ENCODE peak calls at places on chromosomes 6 and 20, in seven cellular contexts. A is GM12865, P is right lobe of liver, K is astrocyte of the spinal cord, F is fibroblast of the aortic adventitia, Q is Calu3, J is neural progenitor cell. W is an unnamed sample.

GRCh38 chr6:31836676-31837611 is 9.4 kb downstream of the HSPA1B start:
- DNase-seq in J (no peak), F (peak), A (no peak), Q (no peak), P (no peak), K (peak), W (no peak)

GRCh38 chr6:157080986-157081391 is 242.3 kb downstream of the TMEM242 start:
- DNase-seq in A (no peak), P (no peak), J (peak), F (no peak), Q (no peak), K (no peak), W (no peak)

GRCh38 chr6:116764557-116764960 is 960 bp downstream of the FAM162B start:
- DNase-seq in A (no peak), Q (no peak), K (no peak), F (no peak), P (peak), J (no peak), W (no peak)

GRCh38 chr6:149440735-149441662 is 40.9 kb downstream of the SUMO4 start:
- DNase-seq in J (no peak), F (no peak), P (no peak), A (no peak), K (peak), Q (no peak), W (no peak)

GRCh38 chr6:6972456-6972855 is 135.3 kb upstream of the RREB1 start:
- DNase-seq in P (no peak), F (peak), K (peak), J (no peak), A (no peak), Q (peak), W (no peak)

GRCh38 chr20:47110819-47111218 is 216.2 kb downstream of the EYA2 start:
- DNase-seq in F (no peak), Q (no peak), P (no peak), A (no peak), K (no peak), J (no peak), W (no peak)

GRCh38 chr6:154754152-154754551 is 20.9 kb downstream of the SCAF8 start:
- DNase-seq in P (no peak), K (peak), J (no peak), Q (no peak), A (no peak), F (peak), W (no peak)

GRCh38 chr6:85792278-85792677 is 149.6 kb upstream of the SYNCRIP start:
- DNase-seq in Q (no peak), K (peak), A (no peak), J (no peak), F (peak), P (no peak), W (no peak)

GRCh38 chr6:4379958-4380357 is 244.6 kb upstream of the ECI2 start:
- DNase-seq in F (no peak), K (no peak), J (no peak), P (no peak), A (no peak), Q (no peak), W (no peak)

GRCh38 chr6:139323511-139324445 is 32.0 kb upstream of the TXLNB start:
- DNase-seq in F (no peak), A (peak), K (peak), P (peak), J (peak), Q (no peak), W (no peak)

GRCh38 chr6:25369450-25370086 is 90.4 kb downstream of the CARMIL1 start:
- DNase-seq in P (no peak), F (no peak), K (no peak), Q (peak), A (peak), J (peak), W (no peak)

GRCh38 chr6:74068945-74069570 is 373.1 kb downstream of the CD109 start:
- DNase-seq in Q (no peak), J (no peak), K (peak), F (peak), A (no peak), P (no peak), W (no peak)

GRCh38 chr6:34657037-34657306 is 39.6 kb downstream of the ILRUN start:
- DNase-seq in F (peak), P (no peak), Q (no peak), J (no peak), A (peak), K (no peak), W (no peak)

GRCh38 chr6:103798166-103798565 is 1061.6 kb downstream of the HACE1 start:
- DNase-seq in Q (no peak), J (no peak), P (no peak), K (no peak), F (no peak), A (no peak), W (no peak)

GRCh38 chr6:21024621-21025020 is 490.4 kb downstream of the CDKAL1 start:
- DNase-seq in P (no peak), J (no peak), K (no peak), Q (peak), F (peak), A (no peak), W (no peak)

GRCh38 chr6:87700729-87701675 is 1.0 kb downstream of the AKIRIN2 start:
- DNase-seq in Q (peak), F (peak), P (peak), K (peak), J (peak), A (peak), W (peak)

GRCh38 chr6:107682721-107683120 is 141.4 kb downstream of the SCML4 start:
- DNase-seq in Q (no peak), J (no peak), P (no peak), K (no peak), F (no peak), A (no peak), W (no peak)

GRCh38 chr20:63202021-63202420 is 13.9 kb downstream of the YTHDF1 start:
- DNase-seq in Q (no peak), K (no peak), A (no peak), P (peak), J (no peak), F (no peak), W (no peak)

GRCh38 chr20:49356676-49357075 is 78.8 kb upstream of the ZNFX1 start:
- DNase-seq in A (no peak), K (no peak), F (no peak), Q (no peak), J (no peak), P (peak), W (no peak)

GRCh38 chr20:10611357-10611756 is 62.4 kb downstream of the JAG1 start:
- DNase-seq in J (peak), A (peak), F (peak), Q (peak), K (peak), P (no peak), W (no peak)
- TF ChIP-seq CTCF in J (peak), A (peak), F (peak), Q (no peak), K (peak), P (peak), W (peak)

GRCh38 chr20:51710503-51710902 is 57.7 kb downstream of the ATP9A start:
- DNase-seq in F (no peak), Q (no peak), P (no peak), K (no peak), J (no peak), A (no peak), W (no peak)

GRCh38 chr20:51711426-51711825 is 56.8 kb downstream of the ATP9A start:
- DNase-seq in P (no peak), F (no peak), A (no peak), Q (no peak), K (no peak), J (peak), W (no peak)

GRCh38 chr20:51713213-51713598 is 55.0 kb downstream of the ATP9A start:
- DNase-seq in J (no peak), P (no peak), K (no peak), F (no peak), Q (no peak), A (no peak), W (no peak)

GRCh38 chr20:51715028-51715872 is 52.9 kb downstream of the ATP9A start:
- DNase-seq in P (no peak), J (no peak), K (no peak), A (no peak), F (no peak), Q (no peak), W (no peak)

DNA sequence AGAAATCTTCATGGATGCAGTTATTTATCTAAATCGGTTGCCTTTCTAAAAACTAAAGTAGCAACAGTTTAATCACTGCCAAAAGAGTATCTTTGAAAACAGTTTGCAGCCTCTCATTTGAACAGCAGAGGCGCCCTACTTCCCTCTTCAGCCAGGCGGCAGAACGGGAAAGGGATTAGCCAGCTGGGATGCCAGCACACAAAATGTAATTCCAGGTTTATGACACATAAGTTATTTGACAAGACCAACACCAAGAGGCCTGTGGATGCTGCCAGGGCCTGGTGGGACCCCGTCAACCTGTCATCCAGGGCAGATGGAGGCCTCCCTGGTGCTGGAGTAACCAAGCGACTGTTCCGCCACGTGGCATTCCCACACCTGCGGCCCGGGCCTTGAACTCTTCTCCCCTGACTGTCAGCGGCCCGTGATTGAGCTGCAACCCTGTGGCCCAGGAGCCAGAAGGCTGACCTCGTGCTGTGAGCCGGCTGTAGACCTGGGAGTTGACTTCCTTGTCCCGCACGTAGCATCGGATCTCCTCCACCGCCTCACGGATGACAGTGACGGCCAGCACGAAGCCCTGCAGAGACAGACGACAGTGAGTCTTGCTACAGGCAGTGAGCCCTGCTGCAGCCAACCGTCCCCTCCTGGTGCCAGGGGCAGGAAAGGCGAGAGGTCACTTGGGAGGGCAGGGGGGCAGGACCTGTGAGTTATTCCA is 55.5 kb downstream of the ATP9A start:
- DNase-seq in Q (peak), F (peak), J (peak), K (peak), P (no peak), A (no peak), W (no peak)
- TF ChIP-seq CTCF in Q (peak), F (peak), J (peak), K (peak), P (no peak), A (peak), W (peak)

DNA sequence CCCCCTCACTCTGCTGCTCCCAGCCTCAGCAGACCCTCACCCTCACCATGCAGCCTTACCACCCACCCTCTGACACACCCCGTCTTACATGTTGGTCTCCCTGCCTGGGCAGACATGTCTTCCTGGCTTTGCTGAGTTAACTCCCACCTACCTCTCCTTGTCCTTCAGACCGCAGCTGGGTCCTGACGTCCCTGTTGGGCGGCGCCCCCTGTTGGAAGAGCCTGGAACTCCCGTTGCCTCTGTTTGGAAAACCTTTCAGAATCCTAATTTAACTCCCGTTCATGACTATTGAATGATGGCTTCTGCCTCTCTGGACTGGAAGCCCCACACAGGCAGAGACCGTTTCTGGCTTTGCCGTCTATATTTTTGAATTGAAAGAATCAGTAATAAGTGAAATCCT is 245.1 kb downstream of the MYLK4 start:
- DNase-seq in P (no peak), Q (no peak), K (no peak), J (peak), F (no peak), A (peak), W (no peak)
- TF ChIP-seq CTCF in P (no peak), Q (no peak), K (peak), J (peak), F (peak), A (peak), W (peak)

GRCh38 chr6:166997348-166997747 is 1.8 kb upstream of the CEP43 start:
- DNase-seq in K (no peak), A (no peak), J (no peak), Q (no peak), F (no peak), P (no peak), W (no peak)

GRCh38 chr6:166997768-166998255 is 1.4 kb upstream of the CEP43 start:
- DNase-seq in K (peak), J (peak), Q (peak), F (peak), P (peak), A (peak), W (no peak)

GRCh38 chr6:166999845-167000253 is 652 bp downstream of the CEP43 start:
- DNase-seq in P (no peak), F (no peak), J (no peak), K (no peak), A (peak), Q (no peak), W (no peak)

GRCh38 chr6:166999145-166999844 is at the start of gene CEP43:
- DNase-seq in J (peak), A (peak), F (peak), Q (peak), P (peak), K (peak), W (peak)

GRCh38 chr6:166998256-166999144 is 697 bp upstream of the CEP43 start:
- DNase-seq in F (no peak), A (peak), Q (peak), J (peak), P (peak), K (no peak), W (peak)
- TF ChIP-seq CTCF in F (no peak), A (no peak), Q (no peak), J (no peak), P (no peak), K (no peak), W (no peak)

GRCh38 chr6:43455034-43455747 is at the start of gene DLK2:
- DNase-seq in J (peak), P (no peak), A (peak), F (no peak), Q (peak), K (no peak), W (no peak)

GRCh38 chr6:43459535-43459934 is 4.2 kb upstream of the DLK2 start:
- DNase-seq in K (no peak), J (no peak), A (no peak), P (no peak), Q (no peak), F (no peak), W (no peak)

GRCh38 chr6:43456737-43457126 is 1.4 kb upstream of the DLK2 start:
- DNase-seq in Q (no peak), F (no peak), P (no peak), A (no peak), K (no peak), J (no peak), W (no peak)

GRCh38 chr6:43460032-43460431 is 4.7 kb upstream of the DLK2 start:
- DNase-seq in K (no peak), P (no peak), F (no peak), Q (no peak), A (no peak), J (no peak), W (no peak)

DNA sequence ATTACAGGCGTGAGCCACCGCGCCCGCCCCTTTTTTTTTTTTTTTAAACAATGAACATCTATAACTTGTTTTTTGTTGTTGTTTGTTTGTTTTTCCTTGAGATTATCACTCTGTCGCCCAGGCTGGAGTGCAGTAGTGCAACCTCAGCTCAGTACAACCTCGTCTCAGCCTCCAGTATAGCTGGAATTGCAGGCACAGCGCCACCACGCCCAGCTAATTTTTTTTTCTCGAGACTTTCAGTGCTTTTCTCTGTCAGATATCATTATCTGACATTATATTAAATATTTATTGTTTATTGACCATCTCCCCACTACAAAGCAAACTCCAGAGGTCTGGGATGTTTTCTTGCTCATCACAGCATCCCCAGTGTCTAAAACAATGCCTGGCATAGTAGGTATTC is 2.3 kb upstream of the DLK2 start:
- DNase-seq in K (no peak), Q (no peak), F (no peak), P (no peak), A (no peak), J (no peak), W (no peak)
- TF ChIP-seq CTCF in K (no peak), Q (no peak), F (no peak), P (no peak), A (no peak), J (peak), W (peak)

DNA sequence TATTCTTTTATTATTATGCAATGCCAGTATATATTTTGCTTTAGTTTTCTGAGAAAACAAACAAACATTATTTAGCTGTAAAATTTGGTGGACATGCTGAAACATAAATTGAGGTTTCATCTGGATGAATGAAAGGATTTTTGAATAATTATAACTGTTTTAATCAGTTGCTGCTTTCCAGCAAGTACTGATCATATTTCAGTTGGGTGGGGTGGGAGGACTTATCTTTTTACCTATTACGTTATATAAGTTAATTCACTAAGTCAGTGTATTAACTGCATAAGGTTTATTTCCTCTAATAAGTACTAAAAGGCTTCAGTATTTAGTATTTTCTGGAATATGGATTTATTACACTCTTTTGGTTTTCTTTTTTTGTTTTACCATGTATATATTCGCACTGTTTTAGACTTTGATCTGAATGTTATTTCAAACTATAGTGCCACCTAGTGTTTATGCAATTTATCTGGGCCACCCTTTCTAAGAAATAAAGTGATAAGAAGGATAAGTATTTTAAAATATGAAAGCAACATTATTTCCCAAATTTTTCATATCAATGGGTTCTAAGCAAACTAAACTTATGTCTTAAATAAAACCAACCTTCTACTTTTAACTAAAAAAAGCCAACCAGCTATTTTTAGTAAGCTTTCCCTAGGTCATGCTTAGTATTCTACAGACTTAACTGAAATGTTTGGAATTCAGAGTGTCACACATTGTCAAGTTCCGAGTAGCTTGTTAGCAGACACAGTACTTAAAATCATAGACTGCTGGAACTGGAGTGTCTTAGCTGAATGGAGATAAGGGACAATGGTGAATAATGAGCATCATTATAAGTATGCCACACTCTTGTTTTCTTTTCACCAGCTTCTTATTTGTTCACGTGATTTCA is 105.4 kb upstream of the MCHR2 start:
- DNase-seq in Q (no peak), F (peak), A (peak), P (no peak), K (peak), J (peak), W (no peak)
- TF ChIP-seq CTCF in Q (peak), F (peak), A (peak), P (peak), K (peak), J (peak), W (peak)